ENCODE peak calls at places on chromosomes 6 and 20, in four cellular contexts. F is neural progenitor cell, B is ovary, Y is aorta. U is an unnamed sample.

GRCh38 chr6:7809346-7809745 is 83.4 kb downstream of the BMP6 start:
- DNase-seq in F (no peak), B (no peak), Y (no peak), U (no peak)

GRCh38 chr6:1390805-1391511 is 1.6 kb downstream of the FOXF2 start:
- DNase-seq in F (peak; percentile 60), B (no peak), Y (no peak), U (no peak)

GRCh38 chr6:7728855-7729590 is 3.1 kb downstream of the BMP6 start:
- DNase-seq in F (peak; percentile 48), B (no peak), Y (no peak), U (no peak)

GRCh38 chr6:126123226-126123625 is 136.9 kb downstream of the TRMT11 start:
- DNase-seq in F (no peak), B (no peak), Y (no peak), U (no peak)

GRCh38 chr6:125679651-125680050 is 69.8 kb upstream of the HEY2 start:
- DNase-seq in F (no peak), B (no peak), Y (no peak), U (no peak)

GRCh38 chr6:105799051-105799450 is 287.1 kb upstream of the PRDM1 start:
- DNase-seq in F (no peak), B (peak; percentile 21), Y (no peak), U (no peak)

GRCh38 chr6:42774201-42774600 is 7.7 kb upstream of the BICRAL start:
- DNase-seq in F (no peak), B (no peak), Y (no peak), U (no peak)

GRCh38 chr6:2086328-2087008 is 158.9 kb downstream of the GMDS start:
- DNase-seq in F (no peak), B (no peak), Y (peak; percentile 47), U (no peak)

GRCh38 chr20:47905628-47906487 is 120.6 kb upstream of the SULF2 start:
- DNase-seq in F (no peak), B (no peak), Y (no peak), U (no peak)

GRCh38 chr20:33852971-33853813 is 42.0 kb downstream of the CHMP4B start:
- DNase-seq in F (no peak), B (no peak), Y (no peak), U (peak; percentile 40)

GRCh38 chr20:44483112-44483511 is 7.4 kb downstream of the TTPAL start:
- DNase-seq in F (no peak), B (no peak), Y (no peak), U (no peak)

GRCh38 chr6:37674161-37674560 is 23.5 kb downstream of the MDGA1 start:
- DNase-seq in F (no peak), B (no peak), Y (no peak), U (no peak)

GRCh38 chr6:141587482-141588266 is 545.1 kb upstream of the GJE1 start:
- DNase-seq in F (no peak), B (no peak), Y (no peak), U (no peak)

GRCh38 chr6:14452567-14453527 is 335.3 kb downstream of the CD83 start:
- DNase-seq in F (no peak), B (no peak), Y (no peak), U (no peak)

GRCh38 chr20:51541189-51542032 is 1.1 kb downstream of the NFATC2 start:
- DNase-seq in F (peak; percentile 69), B (peak; percentile 61), Y (peak; percentile 92), U (peak; percentile 68)

GRCh38 chr6:109093732-109094131 is 914 bp downstream of the SESN1 start:
- DNase-seq in F (peak; percentile 9), B (no peak), Y (no peak), U (no peak)

GRCh38 chr6:93644611-93645010 is 225.3 kb upstream of the EPHA7 start:
- DNase-seq in F (no peak), B (no peak), Y (no peak), U (no peak)

GRCh38 chr6:165580139-165580538 is 82.9 kb downstream of the PDE10A start:
- DNase-seq in F (no peak), B (no peak), Y (no peak), U (no peak)

GRCh38 chr6:87742106-87742505 is 40.1 kb upstream of the AKIRIN2 start:
- DNase-seq in F (no peak), B (no peak), Y (peak; percentile 78), U (peak; percentile 91)

GRCh38 chr20:44738779-44739477 is 6.7 kb upstream of the KCNK15 start:
- DNase-seq in F (peak; percentile 80), B (peak; percentile 58), Y (peak; percentile 74), U (no peak)

GRCh38 chr20:37755665-37756064 is 61.8 kb downstream of the CTNNBL1 start:
- DNase-seq in F (peak; percentile 22), B (no peak), Y (no peak), U (no peak)

GRCh38 chr6:42704251-42704936 is 18.0 kb downstream of the PRPH2 start:
- DNase-seq in F (no peak), B (peak; percentile 71), Y (peak; percentile 71), U (no peak)

GRCh38 chr6:32086661-32087573 is 22.2 kb downstream of the TNXB start:
- DNase-seq in F (no peak), B (peak; percentile 61), Y (no peak), U (no peak)

DNA sequence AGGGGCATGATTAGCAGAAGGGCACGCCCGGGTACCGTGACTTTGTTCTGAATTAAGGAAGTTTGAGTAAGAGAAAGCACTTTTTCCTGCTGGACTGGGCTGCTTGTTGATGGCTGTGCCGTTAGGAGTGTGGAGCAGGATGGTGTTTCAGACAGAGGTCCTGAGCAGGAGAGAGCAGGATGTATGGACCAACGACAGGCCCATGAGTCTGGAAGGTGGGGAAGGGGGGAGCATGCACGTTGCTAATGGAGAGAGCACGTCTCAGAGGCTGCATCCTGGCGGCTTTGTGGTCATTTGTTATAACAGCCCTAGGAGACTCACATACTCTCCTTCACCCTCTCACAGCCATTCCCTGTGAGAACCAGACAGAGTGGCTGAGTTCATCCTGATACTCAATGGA is 56.8 kb downstream of the PHACTR3 start:
- DNase-seq in F (no peak), B (no peak), Y (no peak), U (no peak)
- H3K27ac ChIP-seq in F (no peak overlapping the region), B (no peak overlapping the region), Y (no peak overlapping the region), U (no peak overlapping the region)

GRCh38 chr6:129488313-129488712 is 221.7 kb downstream of the ARHGAP18 start:
- DNase-seq in F (no peak), B (no peak), Y (no peak), U (no peak)

GRCh38 chr6:129492260-129492659 is 217.7 kb downstream of the ARHGAP18 start:
- DNase-seq in F (no peak), B (no peak), Y (no peak), U (no peak)

GRCh38 chr6:129489215-129489765 is 220.7 kb downstream of the ARHGAP18 start:
- DNase-seq in F (no peak), B (no peak), Y (no peak), U (no peak)

GRCh38 chr6:129491436-129491835 is 218.5 kb downstream of the ARHGAP18 start:
- DNase-seq in F (no peak), B (no peak), Y (no peak), U (no peak)

DNA sequence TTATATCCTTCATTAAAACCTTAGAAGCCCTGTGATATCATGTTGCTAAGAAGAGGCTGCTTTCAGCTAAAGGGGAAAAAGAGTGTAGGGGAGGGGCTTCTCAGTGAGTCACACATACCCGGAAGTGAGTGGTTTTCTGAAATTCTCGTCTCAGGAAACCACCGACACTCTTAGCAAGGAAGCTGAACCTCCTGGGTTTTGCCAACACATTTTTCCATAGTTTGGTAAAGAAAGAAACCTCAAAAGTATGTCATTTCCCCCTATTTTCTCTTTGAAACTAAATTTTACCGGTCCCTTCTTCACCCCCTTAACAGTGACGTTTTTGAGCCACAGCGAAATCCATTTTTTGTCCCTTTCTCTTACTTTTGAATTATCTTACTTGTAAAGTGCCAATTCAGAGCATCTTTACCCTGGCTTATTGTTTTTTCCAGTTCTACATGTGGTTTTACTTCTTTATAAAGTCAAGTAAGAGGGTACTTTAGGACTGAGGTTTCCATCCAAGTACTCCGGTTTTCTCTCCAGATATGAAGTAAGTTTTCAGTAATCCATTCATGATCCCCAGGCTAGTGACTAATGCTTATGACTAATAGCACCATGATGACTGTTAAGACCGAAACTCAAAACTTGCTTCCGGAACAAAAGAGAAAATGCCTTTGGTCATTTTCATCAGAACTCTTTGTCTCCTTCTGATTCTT is 219.3 kb downstream of the ARHGAP18 start:
- DNase-seq in F (no peak), B (no peak), Y (peak; percentile 50), U (peak; percentile 41)
- H3K27ac ChIP-seq in F (no peak overlapping the region), B (peak overlapping the region; percentile 11), Y (peak overlapping the region; percentile 74), U (peak overlapping the region; percentile 61)

GRCh38 chr20:32451340-32451681 is 93.2 kb downstream of the ASXL1 start:
- DNase-seq in F (no peak), B (no peak), Y (no peak), U (no peak)
- H3K27ac ChIP-seq in F (peak overlapping the region; percentile 79), B (no peak overlapping the region), Y (no peak overlapping the region), U (no peak overlapping the region)

GRCh38 chr6:34791842-34792604 is at the start of gene BLTP3A:
- DNase-seq in F (peak; percentile 93), B (peak; percentile 79), Y (peak; percentile 82), U (peak; percentile 81)
- H3K27ac ChIP-seq in F (peak within 1 kb of the TSS; percentile 77), B (peak within 1 kb of the TSS; percentile 87), Y (peak within 1 kb of the TSS; percentile 94), U (peak within 1 kb of the TSS; percentile 91)

DNA sequence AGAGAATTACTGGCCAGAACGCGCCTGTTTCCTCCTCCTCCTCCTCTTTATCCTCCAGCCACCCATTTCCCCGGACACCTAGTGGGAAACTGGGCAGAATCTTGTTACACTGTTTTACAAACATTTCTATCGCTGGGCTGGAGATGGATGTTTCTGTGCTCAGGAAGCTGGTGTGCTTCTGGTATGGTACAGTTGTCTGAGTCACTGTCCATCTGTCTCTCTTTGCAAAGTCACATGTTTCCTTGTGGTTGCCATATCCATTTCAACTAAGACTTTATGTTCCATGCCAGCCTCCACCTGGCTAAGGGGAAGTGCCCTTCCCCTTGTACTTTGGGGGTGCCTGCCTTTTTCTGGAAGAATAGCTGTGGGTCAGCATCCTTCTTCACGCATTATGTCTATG is 52.9 kb upstream of the SLC22A16 start:
- DNase-seq in F (no peak), B (no peak), Y (no peak), U (no peak)
- H3K27ac ChIP-seq in F (no peak overlapping the region), B (no peak overlapping the region), Y (no peak overlapping the region), U (no peak overlapping the region)

DNA sequence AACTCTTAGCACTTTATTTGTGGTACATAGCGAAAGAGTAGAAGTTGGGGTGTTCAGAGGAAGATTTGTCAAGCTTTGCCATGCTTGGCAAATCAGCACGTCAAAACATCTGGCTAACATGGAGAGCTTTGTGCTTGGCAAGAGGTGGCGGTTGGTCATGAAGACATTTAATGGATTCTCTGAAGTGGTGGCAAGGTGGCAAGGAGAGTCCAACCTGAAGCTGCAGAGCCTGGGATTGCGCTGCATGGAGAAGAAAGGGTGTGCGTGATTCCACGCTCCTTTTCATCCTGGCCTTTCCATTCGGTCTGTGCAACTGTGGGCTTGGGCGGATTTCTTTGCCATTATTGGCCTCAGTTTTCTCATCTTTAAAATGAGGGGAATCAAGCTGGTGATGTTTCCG is 3.1 kb downstream of the PYGB start:
- DNase-seq in F (no peak), B (no peak), Y (no peak), U (peak; percentile 34)
- H3K27ac ChIP-seq in F (no peak overlapping the region), B (no peak overlapping the region), Y (peak overlapping the region; percentile 14), U (no peak overlapping the region)

U was measured in Peyer's patch.